ENCODE peak calls at places on chromosomes 12 and 14, in nine cellular contexts. One of them, this sample, is unnamed.

GRCh38 chr14:88831285-88831684 is 6.8 kb downstream of the TTC8 start:
- DNase-seq in H54: no peak
- DNase-seq in upper lobe of left lung: no peak
- DNase-seq in prostate gland: peak
- DNase-seq in sigmoid colon: no peak
- DNase-seq in ovary: peak
- DNase-seq in gastrocnemius medialis: peak
- DNase-seq in A549: no peak
- DNase-seq in suprapubic skin: no peak
- DNase-seq in this sample: no peak

GRCh38 chr14:59632381-59632780 is 55.8 kb upstream of the CCDC175 start:
- DNase-seq in A549: peak
- DNase-seq in prostate gland: peak
- DNase-seq in sigmoid colon: no peak
- DNase-seq in suprapubic skin: no peak
- DNase-seq in gastrocnemius medialis: no peak
- DNase-seq in ovary: no peak
- DNase-seq in H54: no peak
- DNase-seq in upper lobe of left lung: no peak
- DNase-seq in this sample: peak

GRCh38 chr12:129704232-129704830 is 199.5 kb downstream of the TMEM132D start:
- DNase-seq in upper lobe of left lung: no peak
- DNase-seq in H54: no peak
- DNase-seq in suprapubic skin: no peak
- DNase-seq in gastrocnemius medialis: no peak
- DNase-seq in sigmoid colon: no peak
- DNase-seq in ovary: no peak
- DNase-seq in prostate gland: no peak
- DNase-seq in A549: no peak
- DNase-seq in this sample: no peak

GRCh38 chr12:14900521-14901227 is 15.0 kb upstream of the MGP start:
- DNase-seq in suprapubic skin: no peak
- DNase-seq in H54: no peak
- DNase-seq in sigmoid colon: no peak
- DNase-seq in gastrocnemius medialis: no peak
- DNase-seq in ovary: no peak
- DNase-seq in upper lobe of left lung: no peak
- DNase-seq in A549: no peak
- DNase-seq in prostate gland: no peak
- DNase-seq in this sample: no peak

GRCh38 chr14:91361236-91361811 is 56.3 kb downstream of the CCDC88C start:
- DNase-seq in prostate gland: peak
- DNase-seq in upper lobe of left lung: peak
- DNase-seq in suprapubic skin: no peak
- DNase-seq in gastrocnemius medialis: no peak
- DNase-seq in ovary: no peak
- DNase-seq in A549: no peak
- DNase-seq in H54: no peak
- DNase-seq in sigmoid colon: no peak
- DNase-seq in this sample: no peak

GRCh38 chr12:43836455-43836989 is 641 bp downstream of the TMEM117 start:
- DNase-seq in sigmoid colon: no peak
- DNase-seq in gastrocnemius medialis: no peak
- DNase-seq in A549: peak
- DNase-seq in ovary: no peak
- DNase-seq in H54: no peak
- DNase-seq in prostate gland: no peak
- DNase-seq in upper lobe of left lung: no peak
- DNase-seq in suprapubic skin: no peak
- DNase-seq in this sample: peak

GRCh38 chr14:57501039-57501557 is 7.4 kb upstream of the CCDC198 start:
- DNase-seq in gastrocnemius medialis: no peak
- DNase-seq in H54: no peak
- DNase-seq in sigmoid colon: no peak
- DNase-seq in prostate gland: no peak
- DNase-seq in ovary: no peak
- DNase-seq in A549: no peak
- DNase-seq in suprapubic skin: no peak
- DNase-seq in upper lobe of left lung: no peak
- DNase-seq in this sample: no peak

GRCh38 chr14:22168092-22168955 is 420.7 kb downstream of the DAD1 start:
- DNase-seq in gastrocnemius medialis: no peak
- DNase-seq in sigmoid colon: no peak
- DNase-seq in A549: no peak
- DNase-seq in prostate gland: no peak
- DNase-seq in ovary: no peak
- DNase-seq in upper lobe of left lung: no peak
- DNase-seq in H54: no peak
- DNase-seq in suprapubic skin: no peak
- DNase-seq in this sample: no peak

DNA sequence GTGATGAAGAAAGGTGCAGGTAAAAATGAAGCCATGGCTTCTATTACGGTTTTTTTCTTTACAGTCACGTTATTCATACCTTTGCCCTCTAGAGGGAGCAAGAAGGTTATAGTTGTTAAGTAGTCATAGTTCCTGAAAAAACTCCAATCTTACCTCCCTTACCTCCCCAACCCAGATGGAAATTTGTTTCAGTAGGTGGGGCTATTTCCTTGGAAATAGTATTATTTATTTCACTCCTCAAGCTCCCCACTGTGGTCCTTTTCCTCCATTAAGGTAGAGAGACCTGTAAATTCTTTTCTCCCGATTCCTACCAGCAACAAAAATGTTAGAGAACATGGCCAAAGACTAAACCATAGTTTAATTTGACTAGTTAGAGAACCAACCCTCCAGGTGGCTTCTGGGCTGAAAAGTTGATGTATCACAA is 43.4 kb downstream of the TMX1 start:
- DNase-seq in upper lobe of left lung: no peak
- DNase-seq in H54: peak
- DNase-seq in suprapubic skin: no peak
- DNase-seq in gastrocnemius medialis: no peak
- DNase-seq in prostate gland: peak
- DNase-seq in sigmoid colon: no peak
- DNase-seq in A549: peak
- DNase-seq in ovary: no peak
- DNase-seq in this sample: peak
- TF ChIP-seq POLR2A in upper lobe of left lung: no peak
- TF ChIP-seq POLR2A in H54: no peak
- TF ChIP-seq POLR2A in suprapubic skin: no peak
- TF ChIP-seq POLR2A in gastrocnemius medialis: no peak
- TF ChIP-seq POLR2A in prostate gland: no peak
- TF ChIP-seq POLR2A in sigmoid colon: no peak
- TF ChIP-seq POLR2A in A549: no peak
- TF ChIP-seq POLR2A in ovary: no peak
- TF ChIP-seq POLR2A in this sample: no peak

GRCh38 chr12:94240171-94240570 is 91.8 kb downstream of the PLXNC1 start:
- DNase-seq in prostate gland: no peak
- DNase-seq in sigmoid colon: no peak
- DNase-seq in A549: no peak
- DNase-seq in H54: no peak
- DNase-seq in suprapubic skin: no peak
- DNase-seq in gastrocnemius medialis: no peak
- DNase-seq in upper lobe of left lung: no peak
- DNase-seq in ovary: no peak
- DNase-seq in this sample: no peak
- TF ChIP-seq POLR2A in prostate gland: no peak
- TF ChIP-seq POLR2A in sigmoid colon: no peak
- TF ChIP-seq POLR2A in A549: no peak
- TF ChIP-seq POLR2A in H54: no peak
- TF ChIP-seq POLR2A in suprapubic skin: no peak
- TF ChIP-seq POLR2A in gastrocnemius medialis: no peak
- TF ChIP-seq POLR2A in upper lobe of left lung: no peak
- TF ChIP-seq POLR2A in ovary: no peak
- TF ChIP-seq POLR2A in this sample: no peak

DNA sequence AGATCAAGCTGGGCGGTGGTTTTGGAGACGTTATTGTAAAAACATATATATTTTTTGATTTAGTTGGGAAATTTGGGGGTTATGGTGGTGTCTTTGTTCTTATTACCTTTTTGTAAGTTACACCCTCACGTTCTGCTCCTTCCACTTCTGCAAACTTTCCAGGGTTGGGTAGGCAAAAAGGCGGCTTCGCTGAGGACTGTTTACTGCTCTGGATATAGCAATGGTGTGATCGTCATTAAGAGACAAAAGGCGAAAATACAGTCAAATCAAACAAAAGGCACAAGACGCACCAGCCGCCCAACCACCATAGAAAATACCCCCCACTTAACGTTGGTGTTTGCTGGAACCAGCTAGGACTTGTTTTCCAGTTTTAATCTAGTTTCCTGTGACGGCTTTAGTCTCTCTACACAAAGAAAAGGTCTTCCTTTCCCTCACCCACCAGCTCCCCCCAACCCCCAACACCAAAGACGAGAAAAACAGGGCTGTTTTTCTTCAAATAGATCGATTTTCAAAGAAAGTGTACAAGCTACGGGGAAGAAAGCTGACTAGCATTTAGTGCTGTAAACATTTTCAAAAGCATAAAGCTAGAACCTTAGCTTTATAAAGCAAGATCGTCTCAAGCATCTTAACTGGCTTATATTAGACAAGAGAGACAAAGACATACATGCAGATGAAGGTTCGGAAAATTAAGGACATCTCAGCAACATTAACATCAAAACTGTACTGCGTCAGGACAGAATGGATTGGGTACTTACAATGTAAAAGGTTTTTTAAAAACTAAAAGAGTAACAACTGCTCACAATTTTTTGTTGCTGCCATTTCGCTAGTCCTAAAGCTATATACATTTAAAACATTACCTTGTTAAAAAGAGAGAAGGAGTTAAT is 2.0 kb upstream of the SETD1B start:
- DNase-seq in A549: no peak
- DNase-seq in ovary: no peak
- DNase-seq in gastrocnemius medialis: no peak
- DNase-seq in H54: no peak
- DNase-seq in prostate gland: no peak
- DNase-seq in sigmoid colon: no peak
- DNase-seq in upper lobe of left lung: no peak
- DNase-seq in suprapubic skin: no peak
- DNase-seq in this sample: peak
- TF ChIP-seq POLR2A in A549: no peak
- TF ChIP-seq POLR2A in ovary: no peak
- TF ChIP-seq POLR2A in gastrocnemius medialis: no peak
- TF ChIP-seq POLR2A in H54: no peak
- TF ChIP-seq POLR2A in prostate gland: no peak
- TF ChIP-seq POLR2A in sigmoid colon: no peak
- TF ChIP-seq POLR2A in upper lobe of left lung: no peak
- TF ChIP-seq POLR2A in suprapubic skin: no peak
- TF ChIP-seq POLR2A in this sample: no peak

GRCh38 chr14:73851567-73852382 is at the start of gene PTGR2:
- DNase-seq in suprapubic skin: peak
- DNase-seq in ovary: peak
- DNase-seq in H54: peak
- DNase-seq in prostate gland: peak
- DNase-seq in gastrocnemius medialis: peak
- DNase-seq in A549: peak
- DNase-seq in sigmoid colon: peak
- DNase-seq in upper lobe of left lung: peak
- DNase-seq in this sample: peak
- TF ChIP-seq POLR2A in suprapubic skin: no peak
- TF ChIP-seq POLR2A in ovary: peak
- TF ChIP-seq POLR2A in H54: peak
- TF ChIP-seq POLR2A in prostate gland: peak
- TF ChIP-seq POLR2A in gastrocnemius medialis: peak
- TF ChIP-seq POLR2A in A549: peak
- TF ChIP-seq POLR2A in sigmoid colon: peak
- TF ChIP-seq POLR2A in upper lobe of left lung: peak
- TF ChIP-seq POLR2A in this sample: peak

GRCh38 chr14:94126800-94127199 is 2.6 kb downstream of the IFI27L2 start:
- DNase-seq in sigmoid colon: peak
- DNase-seq in gastrocnemius medialis: no peak
- DNase-seq in H54: no peak
- DNase-seq in upper lobe of left lung: no peak
- DNase-seq in prostate gland: no peak
- DNase-seq in suprapubic skin: no peak
- DNase-seq in ovary: no peak
- DNase-seq in A549: no peak
- DNase-seq in this sample: no peak

GRCh38 chr14:94125659-94126418 is 3.6 kb downstream of the IFI27L2 start:
- DNase-seq in upper lobe of left lung: no peak
- DNase-seq in H54: no peak
- DNase-seq in gastrocnemius medialis: no peak
- DNase-seq in ovary: no peak
- DNase-seq in suprapubic skin: no peak
- DNase-seq in prostate gland: no peak
- DNase-seq in sigmoid colon: peak
- DNase-seq in A549: no peak
- DNase-seq in this sample: no peak

GRCh38 chr14:94124582-94125377 is 4.6 kb downstream of the IFI27L2 start:
- DNase-seq in H54: no peak
- DNase-seq in upper lobe of left lung: no peak
- DNase-seq in A549: no peak
- DNase-seq in ovary: no peak
- DNase-seq in gastrocnemius medialis: no peak
- DNase-seq in suprapubic skin: no peak
- DNase-seq in prostate gland: no peak
- DNase-seq in sigmoid colon: peak
- DNase-seq in this sample: no peak

GRCh38 chr14:94127330-94127729 is 2.1 kb downstream of the IFI27L2 start:
- DNase-seq in ovary: no peak
- DNase-seq in H54: no peak
- DNase-seq in gastrocnemius medialis: no peak
- DNase-seq in A549: no peak
- DNase-seq in prostate gland: no peak
- DNase-seq in sigmoid colon: no peak
- DNase-seq in suprapubic skin: no peak
- DNase-seq in upper lobe of left lung: no peak
- DNase-seq in this sample: no peak

DNA sequence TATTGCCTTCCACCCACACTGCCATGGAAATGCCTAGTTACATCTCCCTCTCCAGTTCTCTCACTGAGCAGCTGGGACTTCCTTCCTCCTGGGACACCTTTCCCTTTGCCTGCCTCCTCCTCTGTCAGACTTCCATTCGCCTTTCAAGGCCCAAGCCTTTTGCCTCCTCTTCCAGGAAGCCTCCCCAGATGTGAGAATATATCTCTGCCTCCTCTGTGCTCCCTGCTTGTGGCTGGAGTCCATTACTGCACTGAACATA is 3.1 kb downstream of the IFI27L2 start:
- DNase-seq in A549: no peak
- DNase-seq in ovary: no peak
- DNase-seq in gastrocnemius medialis: no peak
- DNase-seq in prostate gland: no peak
- DNase-seq in upper lobe of left lung: no peak
- DNase-seq in H54: no peak
- DNase-seq in suprapubic skin: no peak
- DNase-seq in sigmoid colon: no peak
- DNase-seq in this sample: no peak
- TF ChIP-seq POLR2A in A549: no peak
- TF ChIP-seq POLR2A in ovary: no peak
- TF ChIP-seq POLR2A in gastrocnemius medialis: no peak
- TF ChIP-seq POLR2A in prostate gland: no peak
- TF ChIP-seq POLR2A in upper lobe of left lung: no peak
- TF ChIP-seq POLR2A in H54: no peak
- TF ChIP-seq POLR2A in suprapubic skin: no peak
- TF ChIP-seq POLR2A in sigmoid colon: no peak
- TF ChIP-seq POLR2A in this sample: no peak

GRCh38 chr14:61561657-61562276 is 133.5 kb upstream of the HIF1A start:
- DNase-seq in suprapubic skin: peak
- DNase-seq in upper lobe of left lung: peak
- DNase-seq in gastrocnemius medialis: peak
- DNase-seq in sigmoid colon: peak
- DNase-seq in A549: peak
- DNase-seq in H54: no peak
- DNase-seq in ovary: peak
- DNase-seq in prostate gland: peak
- DNase-seq in this sample: no peak
- TF ChIP-seq POLR2A in suprapubic skin: no peak
- TF ChIP-seq POLR2A in upper lobe of left lung: no peak
- TF ChIP-seq POLR2A in gastrocnemius medialis: peak
- TF ChIP-seq POLR2A in sigmoid colon: no peak
- TF ChIP-seq POLR2A in A549: no peak
- TF ChIP-seq POLR2A in H54: no peak
- TF ChIP-seq POLR2A in ovary: no peak
- TF ChIP-seq POLR2A in prostate gland: no peak
- TF ChIP-seq POLR2A in this sample: no peak

This sample was measured in erythroblast.